ENCODE peak calls at places on chromosomes 7 and 10, in eight cellular contexts. K is CD4-positive, alpha-beta T cell; A is neural crest cell; Z is tibial nerve; Q is choroid plexus epithelial cell; W is foreskin fibroblast; S is Peyer's patch; D is ovary. G is an unnamed sample.

GRCh38 chr10:17961551-17962422 is 10.1 kb downstream of the SLC39A12 start:
- DNase-seq in A (no peak), Q (peak; percentile 61), D (no peak), W (peak; percentile 36), K (no peak), Z (no peak), S (no peak), G (no peak)

GRCh38 chr10:74071151-74071550 is 73.2 kb downstream of the VCL start:
- DNase-seq in S (no peak), K (no peak), D (no peak), A (no peak), Q (peak; percentile 93), Z (no peak), W (peak; percentile 92), G (no peak)

GRCh38 chr10:70887804-70888800 is at the start of gene PCBD1:
- DNase-seq in W (peak; percentile 85), Q (peak; percentile 69), D (peak; percentile 70), A (peak; percentile 59), S (peak; percentile 86), Z (peak; percentile 57), K (peak; percentile 54), G (peak; percentile 27)

GRCh38 chr10:1316107-1316805 is 260.1 kb downstream of the WDR37 start:
- DNase-seq in W (no peak), Q (no peak), S (no peak), A (no peak), Z (no peak), K (no peak), D (no peak), G (no peak)

GRCh38 chr7:42886129-42886528 is 25.7 kb downstream of the C7orf25 start:
- DNase-seq in Q (peak; percentile 46), K (no peak), A (no peak), W (peak; percentile 36), Z (no peak), S (no peak), D (no peak), G (peak; percentile 24)

GRCh38 chr7:12316925-12317324 is 86.7 kb downstream of the VWDE start:
- DNase-seq in K (no peak), D (no peak), Z (no peak), W (no peak), S (no peak), A (no peak), Q (no peak), G (no peak)

GRCh38 chr10:74306227-74306982 is 155.4 kb downstream of the ADK start:
- DNase-seq in Q (peak; percentile 45), Z (no peak), A (no peak), D (no peak), W (no peak), S (no peak), K (no peak), G (no peak)

GRCh38 chr7:137576481-137576880 is 232.9 kb upstream of the PTN start:
- DNase-seq in A (no peak), S (no peak), K (no peak), W (no peak), Q (no peak), Z (no peak), D (no peak), G (peak; percentile 77)

GRCh38 chr10:45409782-45410181 is 35.8 kb downstream of the ALOX5 start:
- DNase-seq in D (no peak), A (no peak), Q (no peak), K (no peak), Z (no peak), W (no peak), S (no peak), G (no peak)

GRCh38 chr10:101085846-101086245 is 24.1 kb downstream of the KAZALD1 start:
- DNase-seq in D (no peak), W (no peak), A (no peak), S (no peak), K (no peak), Z (no peak), Q (no peak), G (peak; percentile 87)
- TF ChIP-seq CTCF in D (no peak), W (no peak), A (no peak), S (no peak), K (no peak), Z (no peak), Q (no peak), G (no peak)

DNA sequence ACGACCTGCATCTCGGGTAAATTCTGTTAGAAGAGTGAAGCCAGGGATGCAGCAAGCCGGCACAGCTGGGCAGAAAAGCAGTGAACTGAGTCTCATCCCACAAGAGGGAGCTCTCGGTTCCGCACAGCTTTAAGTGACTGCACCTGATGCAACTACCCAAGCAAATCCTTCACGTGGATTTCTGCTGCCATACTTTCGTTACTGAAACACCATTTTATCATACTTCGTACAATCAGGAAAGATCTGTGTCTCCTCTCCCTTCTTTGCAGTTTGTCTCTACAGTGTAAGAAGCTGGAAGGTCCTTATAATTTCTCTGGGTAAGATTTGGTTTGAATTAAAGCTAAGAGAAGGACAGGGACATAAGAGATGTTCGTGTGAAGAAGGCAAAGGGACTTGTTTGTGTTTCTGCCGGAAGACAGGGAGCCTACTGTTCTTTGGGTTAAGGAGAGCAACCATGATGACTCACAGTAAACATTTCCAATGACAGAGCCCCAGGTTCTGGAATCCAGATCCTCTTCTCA is 427.0 kb downstream of the GPAM start:
- DNase-seq in S (no peak), Q (peak; percentile 30), K (no peak), D (no peak), W (peak; percentile 56), A (peak; percentile 47), Z (peak; percentile 21), G (peak; percentile 8)
- TF ChIP-seq CTCF in S (no peak), Q (peak; percentile 38), K (no peak), D (no peak), W (peak; percentile 34), A (peak; percentile 65), Z (peak; percentile 31), G (peak; percentile 38)

GRCh38 chr7:70193514-70193913 is 595.2 kb downstream of the AUTS2 start:
- DNase-seq in K (no peak), S (no peak), W (no peak), Q (peak; percentile 40), A (no peak), D (no peak), Z (no peak), G (peak; percentile 61)
- TF ChIP-seq CTCF in K (no peak), S (no peak), W (no peak), Q (peak; percentile 29), A (peak; percentile 59), D (no peak), Z (no peak), G (peak; percentile 28)

DNA sequence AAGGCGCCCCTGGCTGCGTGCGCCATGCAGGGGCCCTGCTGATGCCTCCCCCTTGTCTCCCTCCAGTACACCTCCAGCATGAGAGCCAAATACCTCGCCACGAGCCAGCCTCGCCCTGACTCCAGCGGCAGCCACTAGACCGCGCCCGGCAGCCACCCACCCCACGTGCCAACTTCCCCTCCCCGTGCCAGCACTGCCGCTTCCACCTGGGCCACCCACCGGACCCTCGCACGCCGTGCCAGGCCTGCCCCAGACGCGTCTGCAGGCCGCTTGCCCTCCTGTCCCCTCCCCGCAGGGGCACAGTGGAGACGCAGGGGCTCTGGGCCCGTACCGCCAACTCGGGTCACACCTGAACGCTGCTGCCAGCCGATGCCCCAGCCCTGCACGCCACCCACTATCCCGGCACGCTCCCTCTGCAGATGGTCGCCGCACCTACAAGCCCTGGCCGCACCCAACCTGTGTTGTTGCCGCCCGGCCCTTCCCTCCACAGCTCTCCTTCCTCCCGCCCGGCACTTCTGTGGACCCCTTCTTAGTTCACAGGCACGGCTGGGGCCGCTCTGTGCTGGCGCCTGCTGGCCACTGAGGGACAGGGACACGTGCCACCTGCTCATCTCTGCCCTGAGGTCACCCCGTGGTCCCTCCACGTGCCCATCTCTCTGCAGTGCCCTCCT is 26.3 kb upstream of the AMZ1 start:
- DNase-seq in Q (no peak), S (no peak), Z (no peak), W (no peak), A (no peak), K (no peak), D (no peak), G (no peak)
- TF ChIP-seq CTCF in Q (peak; percentile 15), S (no peak), Z (no peak), W (no peak), A (no peak), K (no peak), D (no peak), G (peak; percentile 1)

DNA sequence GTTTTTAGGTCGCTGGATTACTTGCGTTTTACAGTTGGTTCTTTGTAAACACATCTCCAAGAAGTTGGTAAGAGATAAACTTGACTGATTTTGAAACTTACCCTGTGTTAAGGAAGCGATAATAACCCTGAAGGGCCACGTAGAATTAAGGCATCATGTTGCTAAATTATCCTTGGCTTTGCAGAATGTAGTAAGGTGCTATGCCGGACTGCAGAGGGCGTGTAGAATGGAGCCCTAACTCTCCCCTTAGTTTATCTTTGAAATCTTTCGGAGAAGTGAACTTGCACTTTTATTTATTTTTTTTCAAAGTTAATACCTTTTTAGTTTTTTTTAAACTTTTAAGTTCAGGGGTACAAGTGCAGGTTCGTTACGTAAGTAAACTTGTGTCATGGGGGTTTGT is 208.8 kb upstream of the DKK1 start:
- DNase-seq in Z (no peak), K (no peak), Q (no peak), S (no peak), D (no peak), A (no peak), W (no peak), G (no peak)
- TF ChIP-seq CTCF in Z (no peak), K (no peak), Q (no peak), S (no peak), D (no peak), A (no peak), W (no peak), G (no peak)

GRCh38 chr7:25031432-25031831 is 51.5 kb upstream of the OSBPL3 start:
- DNase-seq in D (no peak), A (no peak), K (no peak), W (no peak), S (no peak), Q (no peak), Z (no peak), G (no peak)
- TF ChIP-seq CTCF in D (no peak), A (no peak), K (no peak), W (no peak), S (no peak), Q (no peak), Z (no peak), G (no peak)